ENCODE peak calls at places on chromosome 10, in seven cellular contexts. One of them, this sample, is unnamed.

GRCh38 chr10:98314577-98315284 is 46.7 kb upstream of the LOXL4 start:
- DNase-seq in kidney: no peak
- DNase-seq in prostate gland: peak; percentile 65
- DNase-seq in nephron progenitor cell: no peak
- DNase-seq in AG09309: no peak
- DNase-seq in activated CD8-positive, alpha-beta T cell treated with anti-CD3 and anti-CD28 coated beads for 36 hours: no peak
- DNase-seq in body of pancreas: no peak
- DNase-seq in this sample: no peak

GRCh38 chr10:88913157-88913556 is 33.1 kb downstream of the STAMBPL1 start:
- DNase-seq in kidney: no peak
- DNase-seq in prostate gland: peak; percentile 26
- DNase-seq in nephron progenitor cell: no peak
- DNase-seq in AG09309: no peak
- DNase-seq in activated CD8-positive, alpha-beta T cell treated with anti-CD3 and anti-CD28 coated beads for 36 hours: no peak
- DNase-seq in body of pancreas: no peak
- DNase-seq in this sample: no peak

GRCh38 chr10:63633677-63634487 is 112.7 kb downstream of the REEP3 start:
- DNase-seq in kidney: no peak
- DNase-seq in prostate gland: peak; percentile 25
- DNase-seq in nephron progenitor cell: no peak
- DNase-seq in AG09309: no peak
- DNase-seq in activated CD8-positive, alpha-beta T cell treated with anti-CD3 and anti-CD28 coated beads for 36 hours: no peak
- DNase-seq in body of pancreas: peak; percentile 26
- DNase-seq in this sample: no peak

GRCh38 chr10:78397796-78398195 is 364.1 kb downstream of the RPS24 start:
- DNase-seq in kidney: no peak
- DNase-seq in prostate gland: no peak
- DNase-seq in nephron progenitor cell: no peak
- DNase-seq in AG09309: no peak
- DNase-seq in activated CD8-positive, alpha-beta T cell treated with anti-CD3 and anti-CD28 coated beads for 36 hours: no peak
- DNase-seq in body of pancreas: no peak
- DNase-seq in this sample: no peak

GRCh38 chr10:5283305-5284158 is 81.2 kb upstream of the UCN3 start:
- DNase-seq in kidney: no peak
- DNase-seq in prostate gland: peak; percentile 31
- DNase-seq in nephron progenitor cell: peak; percentile 46
- DNase-seq in AG09309: no peak
- DNase-seq in activated CD8-positive, alpha-beta T cell treated with anti-CD3 and anti-CD28 coated beads for 36 hours: peak; percentile 71
- DNase-seq in body of pancreas: peak; percentile 76
- DNase-seq in this sample: peak; percentile 24

GRCh38 chr10:119246862-119247549 is 39.6 kb downstream of the GRK5 start:
- DNase-seq in kidney: no peak
- DNase-seq in prostate gland: no peak
- DNase-seq in nephron progenitor cell: no peak
- DNase-seq in AG09309: peak; percentile 78
- DNase-seq in activated CD8-positive, alpha-beta T cell treated with anti-CD3 and anti-CD28 coated beads for 36 hours: no peak
- DNase-seq in body of pancreas: no peak
- DNase-seq in this sample: no peak

GRCh38 chr10:29634764-29635625 is at the start of gene SVIL:
- DNase-seq in kidney: peak; percentile 70
- DNase-seq in prostate gland: peak; percentile 56
- DNase-seq in nephron progenitor cell: peak; percentile 55
- DNase-seq in AG09309: no peak
- DNase-seq in activated CD8-positive, alpha-beta T cell treated with anti-CD3 and anti-CD28 coated beads for 36 hours: no peak
- DNase-seq in body of pancreas: peak; percentile 18
- DNase-seq in this sample: no peak

GRCh38 chr10:75033399-75034130 is 77.9 kb upstream of the SAMD8 start:
- DNase-seq in kidney: no peak
- DNase-seq in prostate gland: no peak
- DNase-seq in nephron progenitor cell: no peak
- DNase-seq in AG09309: no peak
- DNase-seq in activated CD8-positive, alpha-beta T cell treated with anti-CD3 and anti-CD28 coated beads for 36 hours: no peak
- DNase-seq in body of pancreas: no peak
- DNase-seq in this sample: no peak

GRCh38 chr10:88108115-88108610 is 244.7 kb downstream of the PTEN start:
- DNase-seq in kidney: no peak
- DNase-seq in prostate gland: no peak
- DNase-seq in nephron progenitor cell: no peak
- DNase-seq in AG09309: no peak
- DNase-seq in activated CD8-positive, alpha-beta T cell treated with anti-CD3 and anti-CD28 coated beads for 36 hours: no peak
- DNase-seq in body of pancreas: no peak
- DNase-seq in this sample: no peak

GRCh38 chr10:97546441-97547340 is 25.9 kb upstream of the ANKRD2 start:
- DNase-seq in kidney: no peak
- DNase-seq in prostate gland: no peak
- DNase-seq in nephron progenitor cell: no peak
- DNase-seq in AG09309: no peak
- DNase-seq in activated CD8-positive, alpha-beta T cell treated with anti-CD3 and anti-CD28 coated beads for 36 hours: no peak
- DNase-seq in body of pancreas: no peak
- DNase-seq in this sample: no peak

GRCh38 chr10:33117816-33118215 is 159.8 kb upstream of the ITGB1 start:
- DNase-seq in kidney: no peak
- DNase-seq in prostate gland: no peak
- DNase-seq in nephron progenitor cell: no peak
- DNase-seq in AG09309: no peak
- DNase-seq in activated CD8-positive, alpha-beta T cell treated with anti-CD3 and anti-CD28 coated beads for 36 hours: peak; percentile 52
- DNase-seq in body of pancreas: no peak
- DNase-seq in this sample: no peak

GRCh38 chr10:4677296-4678021 is 148.5 kb upstream of the AKR1E2 start:
- DNase-seq in kidney: no peak
- DNase-seq in prostate gland: no peak
- DNase-seq in nephron progenitor cell: no peak
- DNase-seq in AG09309: no peak
- DNase-seq in activated CD8-positive, alpha-beta T cell treated with anti-CD3 and anti-CD28 coated beads for 36 hours: no peak
- DNase-seq in body of pancreas: peak; percentile 30
- DNase-seq in this sample: no peak

GRCh38 chr10:75095631-75096030 is 15.8 kb upstream of the SAMD8 start:
- DNase-seq in kidney: no peak
- DNase-seq in prostate gland: no peak
- DNase-seq in nephron progenitor cell: no peak
- DNase-seq in AG09309: no peak
- DNase-seq in activated CD8-positive, alpha-beta T cell treated with anti-CD3 and anti-CD28 coated beads for 36 hours: no peak
- DNase-seq in body of pancreas: no peak
- DNase-seq in this sample: no peak

GRCh38 chr10:129870926-129871660 is 93.0 kb downstream of the EBF3 start:
- DNase-seq in kidney: no peak
- DNase-seq in prostate gland: peak; percentile 10
- DNase-seq in nephron progenitor cell: no peak
- DNase-seq in AG09309: no peak
- DNase-seq in activated CD8-positive, alpha-beta T cell treated with anti-CD3 and anti-CD28 coated beads for 36 hours: no peak
- DNase-seq in body of pancreas: no peak
- DNase-seq in this sample: no peak

GRCh38 chr10:87658383-87658795 is 1.3 kb upstream of the PAPSS2 start:
- DNase-seq in kidney: no peak
- DNase-seq in prostate gland: no peak
- DNase-seq in nephron progenitor cell: no peak
- DNase-seq in AG09309: no peak
- DNase-seq in activated CD8-positive, alpha-beta T cell treated with anti-CD3 and anti-CD28 coated beads for 36 hours: no peak
- DNase-seq in body of pancreas: no peak
- DNase-seq in this sample: no peak

GRCh38 chr10:117342638-117343037 is 32.6 kb downstream of the PDZD8 start:
- DNase-seq in kidney: no peak
- DNase-seq in prostate gland: no peak
- DNase-seq in nephron progenitor cell: no peak
- DNase-seq in AG09309: peak; percentile 23
- DNase-seq in activated CD8-positive, alpha-beta T cell treated with anti-CD3 and anti-CD28 coated beads for 36 hours: no peak
- DNase-seq in body of pancreas: no peak
- DNase-seq in this sample: no peak

GRCh38 chr10:132470306-132471124 is 67.1 kb upstream of the INPP5A start:
- DNase-seq in kidney: peak; percentile 41
- DNase-seq in prostate gland: no peak
- DNase-seq in nephron progenitor cell: peak; percentile 1
- DNase-seq in AG09309: no peak
- DNase-seq in activated CD8-positive, alpha-beta T cell treated with anti-CD3 and anti-CD28 coated beads for 36 hours: peak; percentile 79
- DNase-seq in body of pancreas: peak; percentile 8
- DNase-seq in this sample: no peak

GRCh38 chr10:15166325-15166724 is 2.2 kb downstream of the NMT2 start:
- DNase-seq in kidney: no peak
- DNase-seq in prostate gland: no peak
- DNase-seq in nephron progenitor cell: no peak
- DNase-seq in AG09309: no peak
- DNase-seq in activated CD8-positive, alpha-beta T cell treated with anti-CD3 and anti-CD28 coated beads for 36 hours: no peak
- DNase-seq in body of pancreas: no peak
- DNase-seq in this sample: no peak

GRCh38 chr10:11823989-11824346 is 812 bp downstream of the PROSER2 start:
- DNase-seq in kidney: no peak
- DNase-seq in prostate gland: no peak
- DNase-seq in nephron progenitor cell: no peak
- DNase-seq in AG09309: no peak
- DNase-seq in activated CD8-positive, alpha-beta T cell treated with anti-CD3 and anti-CD28 coated beads for 36 hours: no peak
- DNase-seq in body of pancreas: no peak
- DNase-seq in this sample: no peak

GRCh38 chr10:8586504-8586903 is 532.0 kb downstream of the GATA3 start:
- DNase-seq in kidney: no peak
- DNase-seq in prostate gland: no peak
- DNase-seq in nephron progenitor cell: no peak
- DNase-seq in AG09309: no peak
- DNase-seq in activated CD8-positive, alpha-beta T cell treated with anti-CD3 and anti-CD28 coated beads for 36 hours: peak; percentile 49
- DNase-seq in body of pancreas: no peak
- DNase-seq in this sample: no peak

GRCh38 chr10:839550-840205 is 91.8 kb downstream of the LARP4B start:
- DNase-seq in kidney: no peak
- DNase-seq in prostate gland: no peak
- DNase-seq in nephron progenitor cell: no peak
- DNase-seq in AG09309: no peak
- DNase-seq in activated CD8-positive, alpha-beta T cell treated with anti-CD3 and anti-CD28 coated beads for 36 hours: no peak
- DNase-seq in body of pancreas: no peak
- DNase-seq in this sample: no peak

GRCh38 chr10:33217854-33218253 is 116.6 kb downstream of the NRP1 start:
- DNase-seq in kidney: no peak
- DNase-seq in prostate gland: no peak
- DNase-seq in nephron progenitor cell: no peak
- DNase-seq in AG09309: no peak
- DNase-seq in activated CD8-positive, alpha-beta T cell treated with anti-CD3 and anti-CD28 coated beads for 36 hours: no peak
- DNase-seq in body of pancreas: no peak
- DNase-seq in this sample: no peak

GRCh38 chr10:102419561-102420442 is 834 bp upstream of the FBXL15 start:
- DNase-seq in kidney: no peak
- DNase-seq in prostate gland: peak; percentile 40
- DNase-seq in nephron progenitor cell: peak; percentile 91
- DNase-seq in AG09309: no peak
- DNase-seq in activated CD8-positive, alpha-beta T cell treated with anti-CD3 and anti-CD28 coated beads for 36 hours: peak; percentile 70
- DNase-seq in body of pancreas: peak; percentile 62
- DNase-seq in this sample: peak; percentile 85

GRCh38 chr10:62992145-62992721 is 140.9 kb upstream of the NRBF2 start:
- DNase-seq in kidney: no peak
- DNase-seq in prostate gland: no peak
- DNase-seq in nephron progenitor cell: no peak
- DNase-seq in AG09309: no peak
- DNase-seq in activated CD8-positive, alpha-beta T cell treated with anti-CD3 and anti-CD28 coated beads for 36 hours: peak; percentile 7
- DNase-seq in body of pancreas: no peak
- DNase-seq in this sample: peak; percentile 54

GRCh38 chr10:78774614-78774998 is 294.2 kb upstream of the ZMIZ1 start:
- DNase-seq in kidney: no peak
- DNase-seq in prostate gland: no peak
- DNase-seq in nephron progenitor cell: no peak
- DNase-seq in AG09309: no peak
- DNase-seq in activated CD8-positive, alpha-beta T cell treated with anti-CD3 and anti-CD28 coated beads for 36 hours: no peak
- DNase-seq in body of pancreas: peak; percentile 71
- DNase-seq in this sample: no peak

DNA sequence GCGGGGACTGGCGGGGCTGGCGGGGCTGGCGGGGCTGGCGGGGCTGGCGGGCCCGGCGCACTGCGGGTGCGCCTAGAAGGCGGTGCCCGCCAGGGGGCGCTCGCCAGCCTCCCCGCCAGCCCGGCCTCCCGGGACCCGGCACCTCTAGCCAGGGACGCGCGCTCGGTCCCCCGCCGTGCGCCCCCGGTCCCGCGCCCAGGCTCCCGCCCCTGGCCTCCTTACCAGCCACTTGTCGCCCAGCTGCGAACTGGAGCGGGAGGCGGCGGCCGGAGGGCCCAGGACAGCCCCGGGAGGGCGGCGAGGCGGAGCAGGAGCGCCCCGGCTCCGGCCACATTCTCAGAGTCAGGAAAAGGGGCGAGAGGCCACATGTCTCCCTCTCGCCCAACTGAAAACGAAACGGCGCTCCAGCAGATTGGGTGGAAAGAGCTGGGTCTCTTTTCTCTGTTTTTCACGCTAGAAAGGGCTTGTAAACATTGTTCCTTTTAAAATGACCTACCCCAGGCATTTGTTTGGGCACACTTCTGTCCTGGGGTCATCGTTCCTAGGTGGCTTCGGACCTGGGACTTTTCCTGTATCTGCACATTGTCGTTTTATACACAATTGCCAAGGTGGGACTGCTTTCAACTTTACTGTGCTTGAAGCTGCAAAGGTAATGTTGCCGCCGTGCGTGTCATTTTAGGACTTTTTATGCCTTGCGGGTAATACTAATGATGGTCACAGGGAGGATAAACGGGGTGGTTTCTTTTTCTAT is 378 bp upstream of the PRKCQ start:
- DNase-seq in kidney: peak; percentile 90
- DNase-seq in prostate gland: peak; percentile 49
- DNase-seq in nephron progenitor cell: peak; percentile 94
- DNase-seq in AG09309: no peak
- DNase-seq in activated CD8-positive, alpha-beta T cell treated with anti-CD3 and anti-CD28 coated beads for 36 hours: peak; percentile 87
- DNase-seq in body of pancreas: peak; percentile 84
- DNase-seq in this sample: peak; percentile 91
- TF ChIP-seq CTCF in kidney: peak; percentile 57
- TF ChIP-seq CTCF in prostate gland: peak; percentile 55
- TF ChIP-seq CTCF in nephron progenitor cell: peak; percentile 25
- TF ChIP-seq CTCF in AG09309: peak; percentile 45
- TF ChIP-seq CTCF in activated CD8-positive, alpha-beta T cell treated with anti-CD3 and anti-CD28 coated beads for 36 hours: peak; percentile 40
- TF ChIP-seq CTCF in body of pancreas: peak; percentile 59
- TF ChIP-seq CTCF in this sample: peak; percentile 55

GRCh38 chr10:104642311-104643022 is 1.4 kb downstream of the SORCS3 start:
- DNase-seq in kidney: peak; percentile 83
- DNase-seq in prostate gland: no peak
- DNase-seq in nephron progenitor cell: peak; percentile 91
- DNase-seq in AG09309: no peak
- DNase-seq in activated CD8-positive, alpha-beta T cell treated with anti-CD3 and anti-CD28 coated beads for 36 hours: peak; percentile 49
- DNase-seq in body of pancreas: peak; percentile 19
- DNase-seq in this sample: peak; percentile 32
- TF ChIP-seq CTCF in kidney: no peak
- TF ChIP-seq CTCF in prostate gland: no peak
- TF ChIP-seq CTCF in nephron progenitor cell: peak; percentile 57
- TF ChIP-seq CTCF in AG09309: peak; percentile 43
- TF ChIP-seq CTCF in activated CD8-positive, alpha-beta T cell treated with anti-CD3 and anti-CD28 coated beads for 36 hours: peak; percentile 29
- TF ChIP-seq CTCF in body of pancreas: no peak
- TF ChIP-seq CTCF in this sample: no peak

GRCh38 chr10:126387041-126387908 is 1.0 kb downstream of the ADAM12 start:
- DNase-seq in kidney: peak; percentile 87
- DNase-seq in prostate gland: peak; percentile 58
- DNase-seq in nephron progenitor cell: peak; percentile 79
- DNase-seq in AG09309: peak; percentile 50
- DNase-seq in activated CD8-positive, alpha-beta T cell treated with anti-CD3 and anti-CD28 coated beads for 36 hours: peak; percentile 58
- DNase-seq in body of pancreas: peak; percentile 61
- DNase-seq in this sample: peak; percentile 45
- TF ChIP-seq CTCF in kidney: peak; percentile 64
- TF ChIP-seq CTCF in prostate gland: peak; percentile 61
- TF ChIP-seq CTCF in nephron progenitor cell: peak; percentile 85
- TF ChIP-seq CTCF in AG09309: peak; percentile 87
- TF ChIP-seq CTCF in activated CD8-positive, alpha-beta T cell treated with anti-CD3 and anti-CD28 coated beads for 36 hours: peak; percentile 56
- TF ChIP-seq CTCF in body of pancreas: peak; percentile 65
- TF ChIP-seq CTCF in this sample: peak; percentile 35

DNA sequence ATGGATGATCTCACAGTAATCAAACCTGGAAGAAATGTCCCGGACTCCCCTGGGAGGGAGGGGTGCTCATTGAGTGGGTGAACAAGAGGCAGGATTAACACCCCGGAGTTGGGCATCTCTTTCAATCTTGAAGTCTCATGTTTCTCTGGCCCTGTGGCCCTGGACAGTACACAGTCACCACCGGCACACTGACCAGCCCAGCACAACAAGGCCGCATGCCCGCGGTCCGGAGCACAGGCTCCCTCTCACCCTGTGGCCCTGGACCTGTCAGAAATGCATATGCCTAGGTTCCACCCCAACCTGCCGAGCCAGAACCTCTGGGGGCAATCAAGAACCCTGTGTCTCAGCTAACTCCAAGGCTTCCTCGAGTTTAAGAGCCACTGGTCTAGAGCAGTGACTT is 27.8 kb downstream of the CXCL12 start:
- DNase-seq in kidney: no peak
- DNase-seq in prostate gland: no peak
- DNase-seq in nephron progenitor cell: no peak
- DNase-seq in AG09309: no peak
- DNase-seq in activated CD8-positive, alpha-beta T cell treated with anti-CD3 and anti-CD28 coated beads for 36 hours: no peak
- DNase-seq in body of pancreas: no peak
- DNase-seq in this sample: no peak
- TF ChIP-seq CTCF in kidney: no peak
- TF ChIP-seq CTCF in prostate gland: no peak
- TF ChIP-seq CTCF in nephron progenitor cell: no peak
- TF ChIP-seq CTCF in AG09309: no peak
- TF ChIP-seq CTCF in activated CD8-positive, alpha-beta T cell treated with anti-CD3 and anti-CD28 coated beads for 36 hours: no peak
- TF ChIP-seq CTCF in body of pancreas: no peak
- TF ChIP-seq CTCF in this sample: no peak

This sample was measured in GM20000.